ENCODE peak calls at places on chromosomes 4 and X, in five cellular contexts. H is Peyer's patch, X is body of pancreas, C is HepG2, D is GM12878. J is an unnamed sample.

GRCh38 chr4:103244251-103244650 is 46.1 kb upstream of the CENPE start:
- DNase-seq in H (no peak), X (no peak), C (no peak), D (no peak), J (no peak)

GRCh38 chrX:17655232-17656034 is 81.9 kb upstream of the SCML1 start:
- DNase-seq in H (no peak), X (no peak), C (no peak), D (no peak), J (no peak)

GRCh38 chr4:79666875-79667274 is 258.8 kb upstream of the GK2 start:
- DNase-seq in H (no peak), X (no peak), C (no peak), D (no peak), J (no peak)

GRCh38 chr4:77618383-77619241 is 13.0 kb downstream of the CXCL13 start:
- DNase-seq in H (no peak), X (peak), C (peak), D (no peak), J (no peak)

GRCh38 chr4:5018603-5019002 is 655 bp downstream of the CYTL1 start:
- DNase-seq in H (no peak), X (no peak), C (no peak), D (no peak), J (no peak)

GRCh38 chrX:27882695-27883094 is 74.9 kb downstream of the MAGEB10 start:
- DNase-seq in H (no peak), X (no peak), C (no peak), D (no peak), J (no peak)

GRCh38 chrX:45710081-45710801 is 509.6 kb upstream of the DIPK2B start:
- DNase-seq in H (no peak), X (no peak), C (no peak), D (peak), J (no peak)

GRCh38 chrX:46400530-46400929 is 144.7 kb downstream of the ZNF674 start:
- DNase-seq in H (no peak), X (no peak), C (no peak), D (no peak), J (no peak)

GRCh38 chr4:163858515-163858914 is 364.0 kb downstream of the TMA16 start:
- DNase-seq in H (no peak), X (no peak), C (no peak), D (no peak), J (no peak)

GRCh38 chr4:140300271-140300970 is 73.0 kb upstream of the SCOC start:
- DNase-seq in H (no peak), X (no peak), C (no peak), D (no peak), J (no peak)

GRCh38 chr4:79831119-79831528 is 241.9 kb downstream of the ANTXR2 start:
- DNase-seq in H (no peak), X (no peak), C (no peak), D (no peak), J (no peak)

GRCh38 chr4:118282692-118283091 is 70.1 kb downstream of the PRSS12 start:
- DNase-seq in H (no peak), X (peak), C (peak), D (no peak), J (no peak)

GRCh38 chr4:57426779-57427395 is 316.7 kb upstream of the IGFBP7 start:
- DNase-seq in H (peak), X (peak), C (peak), D (no peak), J (no peak)

GRCh38 chrX:337331-337831 is 18.8 kb upstream of the GTPBP6 start:
- DNase-seq in H (no peak), X (no peak), C (no peak), D (no peak), J (peak)

GRCh38 chrX:120015145-120016067 is 62.1 kb downstream of the RHOXF2B start:
- DNase-seq in H (no peak), X (peak), C (no peak), D (no peak), J (no peak)

GRCh38 chr4:1512738-1513660 is 106.8 kb upstream of the NKX1-1 start:
- DNase-seq in H (peak), X (peak), C (peak), D (no peak), J (peak)
- TF ChIP-seq CTCF in H (peak), X (no peak), C (peak), D (no peak), J (no peak)

DNA sequence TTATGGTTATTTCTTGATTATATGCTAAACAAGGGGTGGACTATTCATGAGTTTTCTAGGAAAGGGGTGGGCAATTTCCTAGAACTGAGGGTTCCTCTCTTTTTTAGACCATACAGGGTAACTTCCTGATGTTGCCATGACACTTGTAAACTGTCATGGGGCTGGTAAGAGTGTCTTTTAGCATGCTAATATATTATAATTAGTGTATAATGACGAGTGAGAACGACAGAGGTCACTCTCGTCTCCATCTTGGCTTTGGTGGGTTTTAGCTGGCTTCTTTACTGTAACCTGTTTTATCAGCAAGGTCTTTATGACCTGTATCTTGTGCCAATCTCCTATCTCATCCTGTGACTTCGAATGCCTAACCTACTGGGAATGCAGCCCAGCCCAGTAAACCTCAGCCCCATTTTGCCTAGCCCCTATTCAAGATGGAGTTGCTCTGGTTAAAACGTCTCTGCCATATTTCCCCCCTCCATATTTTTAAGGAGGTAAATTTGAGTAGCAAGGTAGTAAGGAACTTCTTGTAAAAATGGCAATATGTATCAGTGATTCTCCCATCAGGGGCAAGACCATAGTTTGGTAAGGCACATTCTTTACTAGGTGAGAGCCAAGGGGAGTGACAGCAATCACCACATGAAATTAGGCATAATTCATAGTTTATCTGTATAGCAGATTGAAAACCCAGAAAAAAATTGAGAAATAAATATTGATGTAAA is 2.6 kb downstream of the CXCL2 start:
- DNase-seq in H (no peak), X (peak), C (no peak), D (no peak), J (no peak)
- TF ChIP-seq POLR2A in H (no peak), X (peak), C (no peak), D (no peak), J (no peak)

DNA sequence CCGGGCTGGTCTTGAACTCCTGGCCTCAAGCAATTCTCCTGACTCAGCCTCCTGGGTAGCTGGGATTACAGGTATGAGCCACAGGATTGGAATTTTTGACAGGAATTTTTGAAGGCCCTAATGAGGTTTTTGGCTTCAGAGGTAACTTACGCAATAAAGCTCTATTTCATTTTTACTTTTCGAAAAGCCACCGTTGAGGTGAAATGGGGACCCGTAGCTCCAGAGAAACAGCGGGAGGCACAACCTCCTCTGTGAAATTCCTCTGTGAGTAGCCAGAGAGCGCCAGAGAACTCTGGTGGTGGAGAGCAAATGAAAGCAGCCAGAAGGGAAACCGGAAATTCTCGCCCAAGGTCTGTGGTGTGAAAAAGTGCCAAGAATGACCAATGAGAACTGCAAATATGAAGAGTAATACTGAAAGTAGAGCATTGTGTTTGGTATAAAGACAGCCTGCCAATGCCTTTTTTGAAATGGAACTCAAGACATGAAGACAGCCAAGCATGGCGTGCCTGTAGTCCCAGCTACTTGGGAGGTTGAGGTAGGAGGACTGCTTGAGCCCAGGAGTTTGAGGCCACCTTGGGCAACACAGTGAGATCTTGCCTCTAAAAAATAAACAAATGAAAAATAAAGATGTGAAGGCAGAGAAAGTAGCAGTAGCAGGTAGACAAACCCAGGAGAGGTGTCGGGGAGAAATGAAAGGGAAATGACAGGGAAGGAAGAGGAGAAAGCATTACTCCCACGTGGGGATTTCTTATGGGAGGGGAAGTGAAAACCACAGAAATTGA is 33.0 kb upstream of the TMEM131L start:
- DNase-seq in H (no peak), X (peak), C (peak), D (peak), J (peak)
- TF ChIP-seq CTCF in H (peak), X (peak), C (peak), D (peak), J (peak)

GRCh38 chr4:81635128-81635527 is 163.4 kb upstream of the RASGEF1B start:
- DNase-seq in H (no peak), X (no peak), C (no peak), D (no peak), J (no peak)

GRCh38 chr4:81638698-81639097 is 167.0 kb upstream of the RASGEF1B start:
- DNase-seq in H (no peak), X (no peak), C (no peak), D (no peak), J (no peak)

GRCh38 chr4:81639248-81639647 is 167.5 kb upstream of the RASGEF1B start:
- DNase-seq in H (no peak), X (no peak), C (no peak), D (no peak), J (no peak)

GRCh38 chr4:81632581-81633247 is 161.0 kb upstream of the RASGEF1B start:
- DNase-seq in H (no peak), X (no peak), C (no peak), D (no peak), J (no peak)

GRCh38 chr4:81635747-81636146 is 164.0 kb upstream of the RASGEF1B start:
- DNase-seq in H (peak), X (peak), C (no peak), D (peak), J (peak)
- TF ChIP-seq POLR2A in H (no peak), X (peak), C (no peak), D (no peak), J (no peak)